ENCODE peak calls at places on chromosome 20, in ten cellular contexts. I is NCI-H510A treated with DMSO at 0.1 percent for 48 hours; L is stimulated activated naive CD4-positive, alpha-beta T cell treated with Interleukin-2 at 50 U/mL for 16 hours; M is KBM-7; B is Ammon's horn; D is heart right ventricle; E is left ventricle myocardium inferior; C is B cell; O is activated gamma-delta T cell treated with Interleukin-2 at 50 U/mL for 16 hours; S is H7. Q is an unnamed sample.

GRCh38 chr20:25227317-25227831 is 20.5 kb upstream of the PYGB start:
- DNase-seq in I (no peak), L (no peak), M (no peak), B (no peak), D (peak), E (no peak), C (no peak), O (no peak), S (no peak), Q (no peak)

GRCh38 chr20:37920270-37920669 is 17.3 kb downstream of the VSTM2L start:
- DNase-seq in I (no peak), L (no peak), M (no peak), B (no peak), D (no peak), E (no peak), C (no peak), O (no peak), S (no peak), Q (no peak)

GRCh38 chr20:59948828-59949720 is 8.9 kb downstream of the FAM217B start:
- DNase-seq in I (peak), L (no peak), M (peak), B (peak), D (peak), E (no peak), C (peak), O (peak), S (no peak), Q (no peak)

GRCh38 chr20:1721687-1722512 is 64.3 kb upstream of the SIRPG start:
- DNase-seq in I (no peak), L (no peak), M (no peak), B (no peak), D (no peak), E (no peak), C (no peak), O (no peak), S (peak), Q (no peak)

GRCh38 chr20:62252342-62252966 is 14.1 kb downstream of the OSBPL2 start:
- DNase-seq in I (no peak), L (no peak), M (no peak), B (no peak), D (no peak), E (no peak), C (no peak), O (no peak), S (no peak), Q (no peak)

GRCh38 chr20:40945754-40946451 is 82.7 kb upstream of the TOP1 start:
- DNase-seq in I (peak), L (no peak), M (peak), B (peak), D (peak), E (peak), C (no peak), O (no peak), S (peak), Q (peak)

GRCh38 chr20:56217820-56218219 is 30.7 kb upstream of the MC3R start:
- DNase-seq in I (no peak), L (no peak), M (no peak), B (no peak), D (no peak), E (no peak), C (no peak), O (no peak), S (no peak), Q (no peak)

GRCh38 chr20:7742479-7742878 is 197.8 kb downstream of the HAO1 start:
- DNase-seq in I (peak), L (no peak), M (no peak), B (peak), D (no peak), E (no peak), C (no peak), O (no peak), S (no peak), Q (no peak)

GRCh38 chr20:1185316-1185741 is 548 bp upstream of the TMEM74B start:
- DNase-seq in I (peak), L (no peak), M (no peak), B (no peak), D (no peak), E (no peak), C (peak), O (no peak), S (peak), Q (no peak)

GRCh38 chr20:44495802-44496481 is 20.3 kb downstream of the TTPAL start:
- DNase-seq in I (no peak), L (no peak), M (no peak), B (peak), D (no peak), E (no peak), C (no peak), O (no peak), S (no peak), Q (no peak)

GRCh38 chr20:61331542-61331941 is 79.5 kb downstream of the CDH4 start:
- DNase-seq in I (no peak), L (no peak), M (no peak), B (no peak), D (no peak), E (no peak), C (peak), O (no peak), S (peak), Q (no peak)

GRCh38 chr20:51616060-51616459 is 73.5 kb upstream of the NFATC2 start:
- DNase-seq in I (no peak), L (no peak), M (no peak), B (no peak), D (no peak), E (no peak), C (no peak), O (no peak), S (peak), Q (no peak)

GRCh38 chr20:44886276-44886671 is 769 bp downstream of the YWHAB start:
- DNase-seq in I (no peak), L (no peak), M (peak), B (no peak), D (no peak), E (no peak), C (no peak), O (no peak), S (peak), Q (no peak)

GRCh38 chr20:52446421-52447231 is 255.0 kb upstream of the ZFP64 start:
- DNase-seq in I (no peak), L (no peak), M (no peak), B (no peak), D (no peak), E (no peak), C (no peak), O (no peak), S (no peak), Q (no peak)

GRCh38 chr20:57148266-57148665 is 118.2 kb downstream of the BMP7 start:
- DNase-seq in I (no peak), L (no peak), M (no peak), B (no peak), D (peak), E (no peak), C (no peak), O (no peak), S (no peak), Q (no peak)

GRCh38 chr20:10387686-10388085 is 46.3 kb downstream of the MKKS start:
- DNase-seq in I (no peak), L (no peak), M (no peak), B (no peak), D (no peak), E (no peak), C (no peak), O (no peak), S (no peak), Q (no peak)

GRCh38 chr20:53176133-53176532 is 204.0 kb downstream of the TSHZ2 start:
- DNase-seq in I (no peak), L (no peak), M (no peak), B (no peak), D (no peak), E (no peak), C (no peak), O (no peak), S (peak), Q (no peak)

GRCh38 chr20:22579711-22580697 is 4.4 kb downstream of the FOXA2 start:
- DNase-seq in I (no peak), L (no peak), M (no peak), B (no peak), D (no peak), E (no peak), C (no peak), O (no peak), S (peak), Q (no peak)

GRCh38 chr20:36644032-36644712 is 1.8 kb downstream of the SLA2 start:
- DNase-seq in I (no peak), L (peak), M (no peak), B (no peak), D (no peak), E (no peak), C (no peak), O (peak), S (no peak), Q (no peak)

GRCh38 chr20:18258126-18258860 is 30.0 kb upstream of the ZNF133 start:
- DNase-seq in I (no peak), L (no peak), M (no peak), B (no peak), D (no peak), E (no peak), C (no peak), O (no peak), S (peak), Q (no peak)

GRCh38 chr20:37102571-37102970 is 6.8 kb upstream of the RBL1 start:
- DNase-seq in I (no peak), L (no peak), M (no peak), B (no peak), D (no peak), E (no peak), C (no peak), O (no peak), S (no peak), Q (no peak)

GRCh38 chr20:59817406-59817805 is 116.0 kb downstream of the SYCP2 start:
- DNase-seq in I (no peak), L (no peak), M (no peak), B (no peak), D (no peak), E (no peak), C (no peak), O (no peak), S (peak), Q (no peak)

GRCh38 chr20:38094373-38094775 is 60.8 kb downstream of the RPRD1B start:
- DNase-seq in I (no peak), L (peak), M (peak), B (no peak), D (peak), E (peak), C (peak), O (peak), S (no peak), Q (peak)

GRCh38 chr20:46114449-46114848 is 3.7 kb upstream of the CD40 start:
- DNase-seq in I (no peak), L (no peak), M (no peak), B (no peak), D (no peak), E (no peak), C (no peak), O (no peak), S (no peak), Q (no peak)

GRCh38 chr20:44548171-44548678 is 26.4 kb upstream of the SERINC3 start:
- DNase-seq in I (no peak), L (no peak), M (no peak), B (no peak), D (no peak), E (no peak), C (no peak), O (no peak), S (no peak), Q (no peak)

GRCh38 chr20:23222531-23223200 is 127.9 kb upstream of the NXT1 start:
- DNase-seq in I (no peak), L (no peak), M (no peak), B (no peak), D (no peak), E (no peak), C (no peak), O (no peak), S (no peak), Q (no peak)

GRCh38 chr20:61813791-61814190 is 251.9 kb downstream of the TAF4 start:
- DNase-seq in I (no peak), L (no peak), M (no peak), B (no peak), D (no peak), E (no peak), C (no peak), O (no peak), S (peak), Q (no peak)

GRCh38 chr20:62772994-62773858 is 23.0 kb upstream of the MRGBP start:
- DNase-seq in I (no peak), L (no peak), M (no peak), B (no peak), D (no peak), E (no peak), C (no peak), O (no peak), S (no peak), Q (no peak)

GRCh38 chr20:34863421-34863965 is 9.2 kb downstream of the GGT7 start:
- DNase-seq in I (no peak), L (no peak), M (no peak), B (no peak), D (no peak), E (no peak), C (no peak), O (no peak), S (peak), Q (peak)

GRCh38 chr20:63740501-63741353 is 1.2 kb downstream of the SLC2A4RG start:
- DNase-seq in I (peak), L (peak), M (peak), B (peak), D (peak), E (peak), C (peak), O (peak), S (peak), Q (peak)

GRCh38 chr20:41738584-41739193 is 120.5 kb upstream of the CHD6 start:
- DNase-seq in I (peak), L (no peak), M (peak), B (peak), D (peak), E (peak), C (peak), O (no peak), S (peak), Q (peak)

GRCh38 chr20:676315-676937 is 824 bp upstream of the SCRT2 start:
- DNase-seq in I (no peak), L (no peak), M (peak), B (peak), D (peak), E (no peak), C (peak), O (no peak), S (peak), Q (no peak)

GRCh38 chr20:55216525-55217242 is 741.3 kb downstream of the DOK5 start:
- DNase-seq in I (no peak), L (no peak), M (no peak), B (no peak), D (no peak), E (no peak), C (no peak), O (no peak), S (no peak), Q (no peak)

GRCh38 chr20:64100946-64101688 is 6.2 kb downstream of the NPBWR2 start:
- DNase-seq in I (no peak), L (no peak), M (no peak), B (no peak), D (no peak), E (no peak), C (no peak), O (no peak), S (no peak), Q (no peak)

GRCh38 chr20:56454754-56455153 is 13.7 kb upstream of the RTF2 start:
- DNase-seq in I (no peak), L (no peak), M (no peak), B (no peak), D (no peak), E (no peak), C (no peak), O (no peak), S (no peak), Q (no peak)